ENCODE peak calls at places on chromosomes 11 and 22, in six cellular contexts. E is HT-29; V is mucosa of gallbladder; K is NCI-H774; X is stimulated activated CD4-positive, alpha-beta T cell treated with anti-CD3 and anti-CD28 coated beads, Interleukin-4, amount 100 ng/mL, for 1 hour; S is kidney glomerular epithelial cell. Z is an unnamed sample.

GRCh38 chr22:34055525-34056200 is 135.4 kb upstream of the LARGE1 start:
- DNase-seq in E (peak), V (no peak), K (no peak), X (no peak), S (no peak), Z (peak)

GRCh38 chr11:107707807-107708206 is 4.0 kb downstream of the SLN start:
- DNase-seq in E (no peak), V (no peak), K (no peak), X (no peak), S (no peak), Z (no peak)

GRCh38 chr22:27749597-27750225 is 51.8 kb downstream of the MN1 start:
- DNase-seq in E (no peak), V (peak), K (no peak), X (no peak), S (peak), Z (no peak)

GRCh38 chr11:16012125-16012751 is 344.1 kb downstream of the SOX6 start:
- DNase-seq in E (no peak), V (no peak), K (no peak), X (no peak), S (no peak), Z (no peak)

GRCh38 chr11:64842366-64842759 is 2.1 kb downstream of the CDC42BPG start:
- DNase-seq in E (peak), V (no peak), K (no peak), X (no peak), S (no peak), Z (no peak)

GRCh38 chr22:37818397-37819099 is 4.6 kb upstream of the GALR3 start:
- DNase-seq in E (peak), V (peak), K (no peak), X (peak), S (no peak), Z (peak)

GRCh38 chr11:8720868-8721739 is 38.5 kb downstream of the RPL27A start:
- DNase-seq in E (peak), V (peak), K (no peak), X (no peak), S (no peak), Z (no peak)

GRCh38 chr11:110921742-110922200 is 209.5 kb upstream of the ARHGAP20 start:
- DNase-seq in E (no peak), V (no peak), K (no peak), X (no peak), S (peak), Z (no peak)

GRCh38 chr11:128759168-128759567 is 65.3 kb downstream of the FLI1 start:
- DNase-seq in E (no peak), V (no peak), K (no peak), X (no peak), S (no peak), Z (no peak)

GRCh38 chr22:25942989-25943411 is 201.0 kb downstream of the MYO18B start:
- DNase-seq in E (no peak), V (no peak), K (peak), X (no peak), S (no peak), Z (no peak)

GRCh38 chr11:67308031-67308866 is 4.9 kb downstream of the SSH3 start:
- DNase-seq in E (no peak), V (no peak), K (no peak), X (no peak), S (no peak), Z (no peak)

GRCh38 chr22:38758276-38758945 is 2.6 kb upstream of the SUN2 start:
- DNase-seq in E (no peak), V (no peak), K (no peak), X (peak), S (no peak), Z (no peak)

GRCh38 chr11:8092587-8093424 is 11.8 kb downstream of the TUB start:
- DNase-seq in E (peak), V (peak), K (no peak), X (peak), S (peak), Z (peak)

GRCh38 chr11:79067355-79067685 is 373.5 kb downstream of the TENM4 start:
- DNase-seq in E (no peak), V (no peak), K (no peak), X (no peak), S (no peak), Z (no peak)

GRCh38 chr11:2929511-2929879 is 275 bp upstream of the PHLDA2 start:
- DNase-seq in E (peak), V (peak), K (no peak), X (peak), S (peak), Z (no peak)

GRCh38 chr22:45709866-45710265 is 38.2 kb downstream of the ATXN10 start:
- DNase-seq in E (no peak), V (no peak), K (no peak), X (no peak), S (peak), Z (no peak)